ENCODE peak calls at places on chromosomes 7 and 10, in seven cellular contexts. E is PC-3, M is GM23338, K is astrocyte of the cerebellum, G is astrocyte of the spinal cord, U is lower leg skin, Y is tibial nerve. A is an unnamed sample.
A peak's percentile ranks its signal among the peaks of the same experiment; 100 is the strongest.

GRCh38 chr10:127911218-127911866 is 4.4 kb downstream of the PTPRE start:
- DNase-seq in G (no peak), Y (no peak), M (no peak), K (no peak), U (peak; percentile 52), E (no peak), A (no peak)

GRCh38 chr7:129169171-129169643 is 19.2 kb upstream of the SMO start:
- DNase-seq in G (peak; percentile 22), Y (peak; percentile 35), U (peak; percentile 89), E (no peak), K (no peak), M (peak; percentile 82), A (no peak)

GRCh38 chr10:4812952-4813351 is 13.1 kb upstream of the AKR1E2 start:
- DNase-seq in M (no peak), Y (no peak), E (peak; percentile 66), G (peak; percentile 87), K (peak; percentile 70), U (no peak), A (peak; percentile 85)

GRCh38 chr7:26309089-26309488 is 17.4 kb downstream of the SNX10 start:
- DNase-seq in Y (no peak), E (no peak), G (no peak), K (no peak), U (peak; percentile 32), M (no peak), A (no peak)

GRCh38 chr7:44074349-44074695 is 8.0 kb downstream of the POLM start:
- DNase-seq in G (no peak), U (no peak), Y (no peak), E (no peak), K (no peak), M (no peak), A (no peak)

GRCh38 chr7:74657692-74658170 is at the start of gene GTF2I:
- DNase-seq in M (no peak), G (no peak), E (no peak), U (peak; percentile 89), K (no peak), Y (no peak), A (no peak)

GRCh38 chr10:108561649-108562048 is 1361.7 kb downstream of the XPNPEP1 start:
- DNase-seq in M (no peak), G (peak; percentile 58), K (no peak), E (peak; percentile 95), U (no peak), Y (no peak), A (no peak)

GRCh38 chr10:99888623-99889022 is 106.2 kb downstream of the ABCC2 start:
- DNase-seq in U (peak; percentile 77), Y (no peak), G (peak; percentile 55), E (no peak), M (no peak), K (no peak), A (no peak)

GRCh38 chr7:30841025-30841735 is 70.0 kb downstream of the MINDY4 start:
- DNase-seq in M (no peak), K (peak; percentile 27), G (no peak), U (peak; percentile 72), E (no peak), Y (no peak), A (no peak)

GRCh38 chr7:87934699-87935372 is 785 bp downstream of the ADAM22 start:
- DNase-seq in K (no peak), E (no peak), M (peak; percentile 63), G (peak; percentile 9), Y (no peak), U (no peak), A (no peak)

GRCh38 chr7:29377718-29378117 is 183.1 kb downstream of the CHN2 start:
- DNase-seq in M (no peak), G (no peak), U (no peak), Y (no peak), E (no peak), K (no peak), A (no peak)

GRCh38 chr7:69878015-69878414 is 279.7 kb downstream of the AUTS2 start:
- DNase-seq in U (no peak), K (no peak), Y (no peak), M (no peak), E (no peak), G (no peak), A (no peak)

GRCh38 chr7:19066109-19066508 is 51.3 kb downstream of the TWIST1 start:
- DNase-seq in G (no peak), E (no peak), K (no peak), Y (no peak), U (no peak), M (no peak), A (no peak)

GRCh38 chr10:17229967-17230682 is 2.1 kb downstream of the VIM start:
- DNase-seq in G (peak; percentile 77), U (peak; percentile 97), K (no peak), E (peak; percentile 70), M (peak; percentile 93), Y (peak; percentile 72), A (peak; percentile 77)

GRCh38 chr7:154684651-154685563 is 318.0 kb downstream of the PAXIP1 start:
- DNase-seq in G (no peak), Y (no peak), U (no peak), M (no peak), K (no peak), E (no peak), A (no peak)

GRCh38 chr10:22551966-22552365 is 162.4 kb downstream of the PIP4K2A start:
- DNase-seq in U (no peak), M (no peak), K (no peak), Y (no peak), E (no peak), G (no peak), A (no peak)

GRCh38 chr10:79424221-79425073 is 21.0 kb downstream of the ZCCHC24 start:
- DNase-seq in M (no peak), U (no peak), G (peak; percentile 67), E (no peak), Y (no peak), K (no peak), A (no peak)

GRCh38 chr10:47283848-47284247 is 16.1 kb upstream of the GDF10 start:
- DNase-seq in M (no peak), Y (no peak), U (peak; percentile 50), K (no peak), E (no peak), G (no peak), A (no peak)

GRCh38 chr7:71695189-71695588 is 563.2 kb downstream of the GALNT17 start:
- DNase-seq in K (no peak), Y (no peak), M (no peak), E (no peak), U (no peak), G (no peak), A (no peak)

DNA sequence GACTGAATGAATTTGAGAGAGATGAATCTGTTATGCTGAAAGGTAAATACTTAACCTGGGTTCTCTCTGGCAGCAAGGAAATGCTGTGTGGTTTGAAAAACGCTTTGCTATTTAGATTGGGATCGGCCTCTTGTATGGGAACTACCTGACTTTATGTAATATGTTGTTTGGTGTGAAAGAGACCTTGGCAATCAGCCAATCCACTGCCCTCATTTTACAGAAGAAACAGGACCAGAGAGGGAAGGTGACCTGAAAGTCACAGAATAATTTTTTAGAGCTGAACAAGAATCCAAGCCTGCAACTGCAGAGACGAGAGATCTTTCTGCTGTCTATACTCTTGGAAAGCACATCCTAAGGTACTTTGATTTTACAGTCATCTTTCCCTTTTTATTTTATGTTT is 1.0 kb downstream of the BUD31 start:
- DNase-seq in M (no peak), Y (no peak), K (no peak), U (no peak), G (no peak), E (no peak), A (no peak)
- H3K4me3 ChIP-seq in M (peak overlapping the region; percentile 88), Y (peak overlapping the region; percentile 96), K (peak overlapping the region; percentile 100), U (no peak overlapping the region), G (peak overlapping the region; percentile 94), E (peak overlapping the region; percentile 90), A (peak overlapping the region; percentile 84)

GRCh38 chr10:123784216-123784615 is 107.4 kb downstream of the CPXM2 start:
- DNase-seq in E (no peak), K (no peak), Y (no peak), U (peak; percentile 70), M (no peak), G (no peak), A (no peak)

GRCh38 chr10:123784636-123785035 is 107.0 kb downstream of the CPXM2 start:
- DNase-seq in Y (no peak), M (no peak), K (no peak), E (no peak), U (no peak), G (no peak), A (no peak)

GRCh38 chr10:123782549-123782948 is 109.1 kb downstream of the CPXM2 start:
- DNase-seq in E (no peak), U (peak; percentile 53), G (no peak), K (no peak), Y (no peak), M (no peak), A (peak; percentile 12)

GRCh38 chr10:123781956-123782500 is 109.6 kb downstream of the CPXM2 start:
- DNase-seq in G (no peak), M (peak; percentile 18), K (no peak), Y (no peak), U (no peak), E (no peak), A (peak; percentile 34)

DNA sequence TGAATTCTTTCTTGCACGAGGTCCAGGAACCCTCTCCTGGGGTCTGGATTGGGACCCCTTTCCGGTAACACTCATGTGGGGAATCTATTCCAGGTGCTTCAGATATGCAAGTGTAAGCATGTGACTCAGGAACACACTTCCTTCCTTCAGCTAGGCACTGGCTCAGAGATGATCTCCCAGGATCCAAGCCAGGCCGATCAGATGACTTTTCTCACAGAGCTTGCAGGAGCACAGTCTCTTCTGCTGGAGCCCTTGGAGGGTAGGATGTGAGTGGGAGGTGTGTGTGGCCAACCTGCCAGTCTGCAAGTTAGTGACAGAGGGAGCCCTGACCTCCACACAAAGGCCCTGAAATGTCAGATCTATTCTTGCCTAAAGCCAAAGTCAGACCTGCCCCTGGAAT is 108.3 kb downstream of the CPXM2 start:
- DNase-seq in U (peak; percentile 71), E (no peak), G (no peak), K (no peak), M (no peak), Y (no peak), A (peak; percentile 8)
- TF ChIP-seq CTCF in U (no peak), E (no peak), G (no peak), K (no peak), M (no peak), Y (no peak), A (no peak)

GRCh38 chr10:105875050-105875449 is 1234.0 kb downstream of the SORCS3 start:
- DNase-seq in U (no peak), Y (no peak), K (no peak), G (no peak), M (no peak), E (peak; percentile 9), A (no peak)

DNA sequence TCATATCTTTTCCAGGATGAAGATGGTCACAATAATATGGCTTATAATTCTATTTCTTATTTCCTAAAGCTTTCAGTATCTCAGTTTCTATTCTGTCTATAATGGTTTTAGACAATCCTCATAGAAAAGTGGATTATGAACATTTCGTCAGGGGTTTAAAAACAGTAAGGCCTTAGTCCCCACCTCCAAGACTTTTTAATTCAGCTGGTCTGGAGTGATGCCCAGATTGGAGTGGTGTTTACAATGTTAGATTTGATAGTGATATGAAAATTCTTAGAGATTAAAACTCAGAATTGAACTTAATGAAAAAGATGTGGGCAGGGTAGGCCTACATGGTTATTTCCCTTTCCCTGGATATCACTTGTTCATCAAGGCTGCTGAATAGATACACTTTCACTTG is 1238.3 kb downstream of the SORCS3 start:
- DNase-seq in K (no peak), E (no peak), M (no peak), U (no peak), G (no peak), Y (no peak), A (no peak)
- H3K4me3 ChIP-seq in K (no peak overlapping the region), E (no peak overlapping the region), M (no peak overlapping the region), U (no peak overlapping the region), G (no peak overlapping the region), Y (no peak overlapping the region), A (no peak overlapping the region)

GRCh38 chr7:66837007-66837406 is 84.0 kb upstream of the TMEM248 start:
- DNase-seq in Y (no peak), G (peak; percentile 5), E (peak; percentile 75), U (no peak), K (no peak), M (peak; percentile 93), A (peak; percentile 10)
- TF ChIP-seq CTCF in Y (no peak), G (peak; percentile 37), E (peak; percentile 68), U (no peak), K (no peak), M (peak; percentile 90), A (peak; percentile 34)

A was measured in bronchial epithelial cell.